ENCODE peak calls at places on chromosomes 13 and 19, in seven cellular contexts. L is frontal cortex; Y is activated CD4-positive, alpha-beta T cell treated with anti-CD3 and anti-CD28 coated beads for 36 hours; Q is T-helper 9 cell; F is stimulated activated CD4-positive, alpha-beta T cell treated with anti-CD3 and anti-CD28 coated beads, Interleukin-4, amount 100 ng/mL, for 4 hours; P is T-helper 2 cell; E is fibroblast of lung. X is an unnamed sample.

GRCh38 chr19:10286803-10287737 is at the start of gene ICAM4:
- DNase-seq in L (no peak), Y (peak; percentile 68), Q (no peak), F (no peak), P (no peak), E (no peak), X (no peak)

GRCh38 chr13:50389726-50390125 is 374.5 kb downstream of the KCNRG start:
- DNase-seq in L (no peak), Y (no peak), Q (no peak), F (no peak), P (no peak), E (no peak), X (no peak)

GRCh38 chr19:17328517-17329060 is 6.1 kb downstream of the ANO8 start:
- DNase-seq in L (no peak), Y (peak; percentile 55), Q (peak; percentile 45), F (peak; percentile 61), P (peak; percentile 40), E (no peak), X (no peak)

GRCh38 chr19:28582807-28583206 is 630.1 kb downstream of the UQCRFS1 start:
- DNase-seq in L (no peak), Y (no peak), Q (no peak), F (no peak), P (no peak), E (no peak), X (no peak)

GRCh38 chr13:95530178-95530577 is 22.3 kb upstream of the CLDN10 start:
- DNase-seq in L (no peak), Y (no peak), Q (no peak), F (no peak), P (no peak), E (peak; percentile 86), X (no peak)

GRCh38 chr19:16266586-16266942 is 58.1 kb upstream of the KLF2 start:
- DNase-seq in L (no peak), Y (peak; percentile 47), Q (peak; percentile 51), F (peak; percentile 27), P (peak; percentile 70), E (no peak), X (no peak)

GRCh38 chr13:112679932-112680677 is 9.7 kb upstream of the ATP11A start:
- DNase-seq in L (no peak), Y (no peak), Q (no peak), F (no peak), P (no peak), E (no peak), X (no peak)

GRCh38 chr13:77861716-77862115 is 56.9 kb downstream of the EDNRB start:
- DNase-seq in L (no peak), Y (no peak), Q (no peak), F (no peak), P (no peak), E (no peak), X (no peak)

GRCh38 chr13:100314132-100314910 is 225.4 kb downstream of the PCCA start:
- DNase-seq in L (no peak), Y (no peak), Q (no peak), F (no peak), P (no peak), E (no peak), X (no peak)

GRCh38 chr13:103931396-103931795 is 865.2 kb upstream of the SLC10A2 start:
- DNase-seq in L (no peak), Y (no peak), Q (no peak), F (no peak), P (no peak), E (peak; percentile 13), X (no peak)

GRCh38 chr13:51444922-51445321 is 7.9 kb downstream of the INTS6 start:
- DNase-seq in L (peak; percentile 16), Y (no peak), Q (no peak), F (no peak), P (no peak), E (peak; percentile 49), X (peak; percentile 32)

GRCh38 chr13:49935171-49936084 is 712 bp downstream of the SPRYD7 start:
- DNase-seq in L (peak; percentile 24), Y (peak; percentile 59), Q (peak; percentile 12), F (peak; percentile 12), P (peak; percentile 6), E (peak; percentile 70), X (peak; percentile 82)

GRCh38 chr13:30418886-30419459 is 3.3 kb upstream of the UBE2L5 start:
- DNase-seq in L (no peak), Y (no peak), Q (no peak), F (no peak), P (no peak), E (no peak), X (no peak)

GRCh38 chr19:15025237-15025636 is 24.0 kb upstream of the CASP14 start:
- DNase-seq in L (no peak), Y (peak; percentile 13), Q (no peak), F (no peak), P (no peak), E (no peak), X (peak; percentile 47)

GRCh38 chr19:7772752-7773291 is 9.8 kb downstream of the CLEC4M start:
- DNase-seq in L (no peak), Y (peak; percentile 64), Q (no peak), F (peak; percentile 42), P (no peak), E (peak; percentile 60), X (no peak)

GRCh38 chr19:5882421-5882968 is 12.2 kb upstream of the FUT5 start:
- DNase-seq in L (no peak), Y (no peak), Q (no peak), F (no peak), P (no peak), E (no peak), X (no peak)

GRCh38 chr19:38977445-38978314 is 2.1 kb upstream of the FBXO17 start:
- DNase-seq in L (no peak), Y (peak; percentile 85), Q (no peak), F (no peak), P (no peak), E (peak; percentile 57), X (no peak)

GRCh38 chr13:72218966-72219365 is 352.0 kb upstream of the DACH1 start:
- DNase-seq in L (no peak), Y (no peak), Q (no peak), F (no peak), P (no peak), E (no peak), X (no peak)

GRCh38 chr19:29170554-29170953 is 42.4 kb downstream of the UQCRFS1 start:
- DNase-seq in L (no peak), Y (no peak), Q (no peak), F (no peak), P (no peak), E (no peak), X (no peak)

GRCh38 chr19:3580156-3580955 is 4.9 kb upstream of the GIPC3 start:
- DNase-seq in L (no peak), Y (no peak), Q (no peak), F (no peak), P (no peak), E (peak; percentile 98), X (no peak)

GRCh38 chr19:1861599-1862031 is 1.8 kb downstream of the KLF16 start:
- DNase-seq in L (no peak), Y (no peak), Q (no peak), F (no peak), P (no peak), E (no peak), X (no peak)

GRCh38 chr19:2850256-2850925 is 9.1 kb downstream of the ZNF555 start:
- DNase-seq in L (no peak), Y (no peak), Q (no peak), F (no peak), P (no peak), E (no peak), X (no peak)

X was measured in T47D.